ENCODE peak calls at places on chromosomes 12 and 14, in nine cellular contexts. S, D, T, M, K, H, C, L and Q are unnamed samples.

GRCh38 chr12:31362115-31362758 is 36.3 kb upstream of the SINHCAF start:
- DNase-seq in K (peak; percentile 17), C (no peak), S (no peak), H (no peak), D (no peak), L (peak; percentile 52), T (no peak), M (no peak), Q (no peak)

GRCh38 chr12:52207895-52208294 is 16.1 kb upstream of the KRT80 start:
- DNase-seq in L (no peak), H (no peak), D (no peak), S (peak; percentile 98), K (no peak), M (peak; percentile 76), C (peak; percentile 95), T (no peak), Q (no peak)

GRCh38 chr14:31876741-31877140 is 200.4 kb upstream of the ARHGAP5 start:
- DNase-seq in L (peak; percentile 66), K (no peak), C (no peak), S (no peak), T (no peak), M (no peak), H (no peak), D (no peak), Q (no peak)

GRCh38 chr14:51400142-51400541 is 160.1 kb downstream of the TMX1 start:
- DNase-seq in H (no peak), D (no peak), M (no peak), K (no peak), C (no peak), L (no peak), S (no peak), T (no peak), Q (no peak)

GRCh38 chr12:3244219-3244750 is 167.1 kb downstream of the TSPAN9 start:
- DNase-seq in C (no peak), D (no peak), K (no peak), L (peak; percentile 94), M (no peak), S (no peak), T (no peak), H (no peak), Q (no peak)

GRCh38 chr14:61147369-61147897 is 133.7 kb downstream of the TMEM30B start:
- DNase-seq in D (peak; percentile 78), S (no peak), C (no peak), K (no peak), T (no peak), H (no peak), M (peak; percentile 50), L (no peak), Q (peak; percentile 41)

GRCh38 chr12:53757095-53757770 is 5.5 kb upstream of the CISTR start:
- DNase-seq in D (peak; percentile 30), L (peak; percentile 91), T (peak; percentile 70), S (peak; percentile 89), H (no peak), K (peak; percentile 87), M (peak; percentile 79), C (peak; percentile 96), Q (no peak)

GRCh38 chr12:23303821-23304220 is 645.6 kb downstream of the SOX5 start:
- DNase-seq in C (no peak), H (no peak), S (no peak), M (no peak), T (no peak), D (no peak), K (no peak), L (no peak), Q (no peak)

GRCh38 chr14:90398315-90398811 is 1.5 kb downstream of the CALM1 start:
- DNase-seq in S (peak; percentile 65), M (peak; percentile 40), H (no peak), C (peak; percentile 92), D (no peak), T (peak; percentile 37), L (peak; percentile 27), K (peak; percentile 76), Q (no peak)

GRCh38 chr12:4540170-4540569 is 1.5 kb downstream of the RAD51AP1 start:
- DNase-seq in D (no peak), L (no peak), C (no peak), K (peak; percentile 17), T (no peak), H (no peak), M (no peak), S (no peak), Q (no peak)
- H3K4me3 ChIP-seq in D (peak overlapping the region; percentile 84), L (peak overlapping the region; percentile 99), C (no peak overlapping the region), K (peak overlapping the region; percentile 93), T (no peak overlapping the region), H (no peak overlapping the region), M (peak overlapping the region; percentile 85), S (no peak overlapping the region), Q (no peak overlapping the region)

GRCh38 chr14:91417134-91417982 is at the start of gene CCDC88C:
- DNase-seq in M (no peak), H (no peak), T (peak; percentile 69), L (peak; percentile 72), C (peak; percentile 93), D (no peak), S (peak; percentile 80), K (peak; percentile 84), Q (no peak)

GRCh38 chr14:91417983-91418386 is 365 bp upstream of the CCDC88C start:
- DNase-seq in S (peak; percentile 62), C (peak; percentile 86), H (no peak), L (peak; percentile 45), K (peak; percentile 78), D (no peak), T (peak; percentile 59), M (peak; percentile 22), Q (no peak)

GRCh38 chr14:91416744-91417133 is 881 bp downstream of the CCDC88C start:
- DNase-seq in C (no peak), D (no peak), T (no peak), K (peak; percentile 47), M (no peak), S (no peak), L (no peak), H (no peak), Q (no peak)

GRCh38 chr14:91414475-91415342 is 2.9 kb downstream of the CCDC88C start:
- DNase-seq in C (no peak), L (no peak), T (no peak), M (no peak), S (no peak), D (no peak), H (no peak), K (no peak), Q (no peak)

GRCh38 chr14:91415794-91416743 is 1.6 kb downstream of the CCDC88C start:
- DNase-seq in C (no peak), T (no peak), L (no peak), K (peak; percentile 90), S (no peak), M (no peak), H (no peak), D (no peak), Q (no peak)
- H3K4me3 ChIP-seq in C (peak overlapping the region; percentile 54), T (peak overlapping the region; percentile 77), L (peak overlapping the region; percentile 95), K (peak overlapping the region; percentile 89), S (peak overlapping the region; percentile 76), M (peak overlapping the region; percentile 40), H (no peak overlapping the region), D (no peak overlapping the region), Q (no peak overlapping the region)

DNA sequence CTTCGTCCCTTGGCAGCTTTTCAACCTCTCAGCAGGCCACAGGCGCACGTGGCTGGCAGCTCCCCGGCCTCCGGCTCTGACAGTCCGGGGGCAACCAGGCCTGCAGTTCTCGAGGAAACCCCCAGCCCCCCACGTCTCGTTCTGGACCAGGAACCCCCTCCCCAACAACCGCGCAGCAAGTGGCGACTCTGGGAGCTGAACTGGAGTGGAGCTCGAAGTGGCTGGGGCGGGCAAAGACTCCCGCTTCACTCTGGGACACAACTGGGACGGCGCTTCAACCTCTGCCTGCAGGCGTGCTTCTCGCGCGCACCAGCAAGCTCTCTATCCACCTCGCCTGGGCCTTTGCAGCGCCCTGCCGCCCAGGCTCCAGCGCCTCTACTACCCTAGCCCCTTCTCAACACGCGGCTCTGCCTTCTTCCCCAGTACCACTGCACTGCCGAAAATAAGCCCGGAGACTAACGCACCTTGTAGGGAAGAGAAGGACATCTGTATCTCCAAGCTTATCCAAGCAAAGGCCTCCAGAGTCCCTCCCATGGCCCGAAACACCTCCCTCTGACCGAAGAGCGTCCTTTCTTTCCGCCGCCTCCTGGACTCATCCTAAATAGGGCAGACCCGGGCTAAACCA is 2.4 kb upstream of the NKX2-1 start:
- DNase-seq in M (no peak), T (no peak), K (no peak), C (no peak), D (no peak), H (no peak), S (no peak), L (no peak), Q (no peak)
- H3K4me3 ChIP-seq in M (no peak overlapping the region), T (no peak overlapping the region), K (no peak overlapping the region), C (no peak overlapping the region), D (no peak overlapping the region), H (no peak overlapping the region), S (no peak overlapping the region), L (no peak overlapping the region), Q (no peak overlapping the region)

GRCh38 chr12:49811961-49812401 is 16.2 kb downstream of the NCKAP5L start:
- DNase-seq in L (no peak), S (no peak), T (no peak), D (no peak), M (no peak), C (no peak), H (no peak), K (no peak), Q (no peak)

GRCh38 chr12:49808686-49809368 is 19.4 kb downstream of the NCKAP5L start:
- DNase-seq in H (no peak), S (no peak), T (no peak), D (no peak), C (peak; percentile 80), L (no peak), K (no peak), M (no peak), Q (no peak)

GRCh38 chr12:49811136-49811535 is 17.1 kb downstream of the NCKAP5L start:
- DNase-seq in M (no peak), C (peak; percentile 54), L (no peak), S (no peak), D (no peak), T (no peak), H (no peak), K (no peak), Q (no peak)

GRCh38 chr12:49809369-49810158 is 18.6 kb downstream of the NCKAP5L start:
- DNase-seq in C (peak; percentile 86), L (peak; percentile 30), S (no peak), M (no peak), H (no peak), T (no peak), K (no peak), D (no peak), Q (no peak)

GRCh38 chr12:49810159-49810459 is 18.1 kb downstream of the NCKAP5L start:
- DNase-seq in S (no peak), C (no peak), L (no peak), K (no peak), H (no peak), T (no peak), M (no peak), D (no peak), Q (no peak)
- H3K4me3 ChIP-seq in S (no peak overlapping the region), C (no peak overlapping the region), L (no peak overlapping the region), K (no peak overlapping the region), H (no peak overlapping the region), T (no peak overlapping the region), M (no peak overlapping the region), D (no peak overlapping the region), Q (no peak overlapping the region)